ENCODE peak calls at places on chromosomes 5 and 9, in ten cellular contexts. One of them, this sample, is unnamed.

GRCh38 chr9:19781240-19781639 is 7.6 kb downstream of the SLC24A2 start:
- DNase-seq in lower leg skin: no peak
- DNase-seq in Calu3: no peak
- DNase-seq in fibroblast of mammary gland: no peak
- DNase-seq in astrocyte of the spinal cord: no peak
- DNase-seq in neural crest cell: no peak
- DNase-seq in IMR-90: no peak
- DNase-seq in PC-3: no peak
- DNase-seq in ecto neural progenitor cell: no peak
- DNase-seq in C1 segment of cervical spinal cord: no peak
- DNase-seq in this sample: no peak

GRCh38 chr9:2157277-2158105 is 142.3 kb downstream of the SMARCA2 start:
- DNase-seq in lower leg skin: peak; percentile 32
- DNase-seq in fibroblast of mammary gland: peak; percentile 81
- DNase-seq in Calu3: peak; percentile 14
- DNase-seq in C1 segment of cervical spinal cord: peak; percentile 38
- DNase-seq in PC-3: peak; percentile 49
- DNase-seq in IMR-90: peak; percentile 69
- DNase-seq in neural crest cell: no peak
- DNase-seq in astrocyte of the spinal cord: peak; percentile 63
- DNase-seq in ecto neural progenitor cell: no peak
- DNase-seq in this sample: no peak

GRCh38 chr9:34628656-34629491 is at the start of gene ARID3C:
- DNase-seq in lower leg skin: no peak
- DNase-seq in ecto neural progenitor cell: no peak
- DNase-seq in astrocyte of the spinal cord: no peak
- DNase-seq in C1 segment of cervical spinal cord: no peak
- DNase-seq in Calu3: no peak
- DNase-seq in fibroblast of mammary gland: no peak
- DNase-seq in PC-3: peak; percentile 28
- DNase-seq in IMR-90: no peak
- DNase-seq in neural crest cell: no peak
- DNase-seq in this sample: no peak

GRCh38 chr5:65213921-65214525 is 267.7 kb downstream of the ADAMTS6 start:
- DNase-seq in astrocyte of the spinal cord: no peak
- DNase-seq in PC-3: peak; percentile 45
- DNase-seq in fibroblast of mammary gland: peak; percentile 54
- DNase-seq in neural crest cell: peak; percentile 2
- DNase-seq in C1 segment of cervical spinal cord: no peak
- DNase-seq in Calu3: peak; percentile 50
- DNase-seq in ecto neural progenitor cell: peak; percentile 41
- DNase-seq in lower leg skin: no peak
- DNase-seq in IMR-90: peak; percentile 39
- DNase-seq in this sample: peak; percentile 28

GRCh38 chr9:120874226-120874839 is 2.7 kb downstream of the PHF19 start:
- DNase-seq in Calu3: no peak
- DNase-seq in fibroblast of mammary gland: no peak
- DNase-seq in PC-3: no peak
- DNase-seq in IMR-90: no peak
- DNase-seq in lower leg skin: no peak
- DNase-seq in neural crest cell: no peak
- DNase-seq in ecto neural progenitor cell: no peak
- DNase-seq in C1 segment of cervical spinal cord: no peak
- DNase-seq in astrocyte of the spinal cord: no peak
- DNase-seq in this sample: no peak

GRCh38 chr9:99488109-99489042 is 266.3 kb downstream of the SEC61B start:
- DNase-seq in IMR-90: no peak
- DNase-seq in Calu3: no peak
- DNase-seq in C1 segment of cervical spinal cord: no peak
- DNase-seq in PC-3: no peak
- DNase-seq in lower leg skin: no peak
- DNase-seq in neural crest cell: no peak
- DNase-seq in astrocyte of the spinal cord: no peak
- DNase-seq in ecto neural progenitor cell: no peak
- DNase-seq in fibroblast of mammary gland: no peak
- DNase-seq in this sample: no peak

GRCh38 chr9:130304141-130304540 is 38.6 kb downstream of the HMCN2 start:
- DNase-seq in lower leg skin: no peak
- DNase-seq in PC-3: no peak
- DNase-seq in astrocyte of the spinal cord: no peak
- DNase-seq in C1 segment of cervical spinal cord: no peak
- DNase-seq in neural crest cell: no peak
- DNase-seq in ecto neural progenitor cell: no peak
- DNase-seq in Calu3: no peak
- DNase-seq in IMR-90: no peak
- DNase-seq in fibroblast of mammary gland: no peak
- DNase-seq in this sample: no peak

GRCh38 chr5:113295111-113295539 is 139.7 kb downstream of the TSSK1B start:
- DNase-seq in C1 segment of cervical spinal cord: no peak
- DNase-seq in astrocyte of the spinal cord: no peak
- DNase-seq in neural crest cell: no peak
- DNase-seq in PC-3: peak; percentile 18
- DNase-seq in ecto neural progenitor cell: no peak
- DNase-seq in fibroblast of mammary gland: no peak
- DNase-seq in IMR-90: no peak
- DNase-seq in Calu3: no peak
- DNase-seq in lower leg skin: no peak
- DNase-seq in this sample: no peak

GRCh38 chr5:172569862-172570558 is 71.1 kb upstream of the NEURL1B start:
- DNase-seq in neural crest cell: no peak
- DNase-seq in lower leg skin: no peak
- DNase-seq in fibroblast of mammary gland: no peak
- DNase-seq in astrocyte of the spinal cord: no peak
- DNase-seq in PC-3: no peak
- DNase-seq in Calu3: no peak
- DNase-seq in ecto neural progenitor cell: no peak
- DNase-seq in IMR-90: no peak
- DNase-seq in C1 segment of cervical spinal cord: no peak
- DNase-seq in this sample: no peak

GRCh38 chr9:35001285-35001677 is 11.7 kb downstream of the DNAJB5 start:
- DNase-seq in astrocyte of the spinal cord: no peak
- DNase-seq in C1 segment of cervical spinal cord: no peak
- DNase-seq in PC-3: no peak
- DNase-seq in neural crest cell: no peak
- DNase-seq in ecto neural progenitor cell: no peak
- DNase-seq in IMR-90: no peak
- DNase-seq in Calu3: no peak
- DNase-seq in lower leg skin: no peak
- DNase-seq in fibroblast of mammary gland: no peak
- DNase-seq in this sample: no peak

GRCh38 chr9:13513710-13514444 is 234.4 kb upstream of the MPDZ start:
- DNase-seq in fibroblast of mammary gland: no peak
- DNase-seq in C1 segment of cervical spinal cord: no peak
- DNase-seq in IMR-90: no peak
- DNase-seq in astrocyte of the spinal cord: peak; percentile 37
- DNase-seq in Calu3: no peak
- DNase-seq in neural crest cell: peak; percentile 19
- DNase-seq in lower leg skin: peak; percentile 45
- DNase-seq in PC-3: peak; percentile 58
- DNase-seq in ecto neural progenitor cell: peak; percentile 59
- DNase-seq in this sample: peak; percentile 9

GRCh38 chr9:673966-674526 is 167.5 kb upstream of the DMRT1 start:
- DNase-seq in astrocyte of the spinal cord: no peak
- DNase-seq in neural crest cell: no peak
- DNase-seq in C1 segment of cervical spinal cord: no peak
- DNase-seq in Calu3: no peak
- DNase-seq in fibroblast of mammary gland: no peak
- DNase-seq in lower leg skin: no peak
- DNase-seq in ecto neural progenitor cell: no peak
- DNase-seq in IMR-90: no peak
- DNase-seq in PC-3: no peak
- DNase-seq in this sample: no peak

GRCh38 chr5:82735160-82735789 is 341.9 kb downstream of the TMEM167A start:
- DNase-seq in PC-3: peak; percentile 80
- DNase-seq in ecto neural progenitor cell: no peak
- DNase-seq in neural crest cell: no peak
- DNase-seq in IMR-90: peak; percentile 5
- DNase-seq in astrocyte of the spinal cord: peak; percentile 62
- DNase-seq in Calu3: peak; percentile 10
- DNase-seq in fibroblast of mammary gland: peak; percentile 38
- DNase-seq in lower leg skin: no peak
- DNase-seq in C1 segment of cervical spinal cord: no peak
- DNase-seq in this sample: peak; percentile 45

This sample was measured in endothelial cell of umbilical vein.